ENCODE peak calls at places on chromosomes 11 and 22, in six cellular contexts. One of them, this sample, is unnamed.

GRCh38 chr22:43110927-43111623 is 525 bp downstream of the BIK start:
- DNase-seq in mesendoderm: no peak
- DNase-seq in IMR-90: no peak
- DNase-seq in neuronal stem cell: no peak
- DNase-seq in H1: no peak
- DNase-seq in mesenchymal stem cell: no peak
- DNase-seq in this sample: no peak

GRCh38 chr22:32079110-32080089 is 36.3 kb downstream of the SLC5A1 start:
- DNase-seq in mesendoderm: peak
- DNase-seq in IMR-90: peak
- DNase-seq in neuronal stem cell: no peak
- DNase-seq in H1: peak
- DNase-seq in mesenchymal stem cell: peak
- DNase-seq in this sample: peak

GRCh38 chr11:72970557-72971118 is 156.4 kb downstream of the ATG16L2 start:
- DNase-seq in mesendoderm: no peak
- DNase-seq in IMR-90: peak
- DNase-seq in neuronal stem cell: no peak
- DNase-seq in H1: no peak
- DNase-seq in mesenchymal stem cell: no peak
- DNase-seq in this sample: no peak

GRCh38 chr22:42752912-42753311 is 32.2 kb upstream of the A4GALT start:
- DNase-seq in mesendoderm: no peak
- DNase-seq in IMR-90: no peak
- DNase-seq in neuronal stem cell: no peak
- DNase-seq in H1: no peak
- DNase-seq in mesenchymal stem cell: no peak
- DNase-seq in this sample: no peak

GRCh38 chr22:41576877-41577276 is 12.8 kb downstream of the PMM1 start:
- DNase-seq in mesendoderm: peak
- DNase-seq in IMR-90: peak
- DNase-seq in neuronal stem cell: peak
- DNase-seq in H1: no peak
- DNase-seq in mesenchymal stem cell: peak
- DNase-seq in this sample: peak

GRCh38 chr11:107669156-107669740 is 42.6 kb downstream of the SLN start:
- DNase-seq in mesendoderm: no peak
- DNase-seq in IMR-90: no peak
- DNase-seq in neuronal stem cell: no peak
- DNase-seq in H1: no peak
- DNase-seq in mesenchymal stem cell: peak
- DNase-seq in this sample: no peak

GRCh38 chr11:35083181-35084061 is 55.5 kb upstream of the CD44 start:
- DNase-seq in mesendoderm: peak
- DNase-seq in IMR-90: peak
- DNase-seq in neuronal stem cell: no peak
- DNase-seq in H1: no peak
- DNase-seq in mesenchymal stem cell: peak
- DNase-seq in this sample: peak

GRCh38 chr11:60887531-60887930 is 18.9 kb downstream of the PRPF19 start:
- DNase-seq in mesendoderm: peak
- DNase-seq in IMR-90: peak
- DNase-seq in neuronal stem cell: peak
- DNase-seq in H1: no peak
- DNase-seq in mesenchymal stem cell: peak
- DNase-seq in this sample: peak

GRCh38 chr11:73565804-73566203 is 32.1 kb downstream of the FAM168A start:
- DNase-seq in mesendoderm: no peak
- DNase-seq in IMR-90: no peak
- DNase-seq in neuronal stem cell: no peak
- DNase-seq in H1: no peak
- DNase-seq in mesenchymal stem cell: no peak
- DNase-seq in this sample: no peak

GRCh38 chr11:129277216-129277838 is 85.2 kb upstream of the ARHGAP32 start:
- DNase-seq in mesendoderm: no peak
- DNase-seq in IMR-90: peak
- DNase-seq in neuronal stem cell: no peak
- DNase-seq in H1: no peak
- DNase-seq in mesenchymal stem cell: peak
- DNase-seq in this sample: no peak

DNA sequence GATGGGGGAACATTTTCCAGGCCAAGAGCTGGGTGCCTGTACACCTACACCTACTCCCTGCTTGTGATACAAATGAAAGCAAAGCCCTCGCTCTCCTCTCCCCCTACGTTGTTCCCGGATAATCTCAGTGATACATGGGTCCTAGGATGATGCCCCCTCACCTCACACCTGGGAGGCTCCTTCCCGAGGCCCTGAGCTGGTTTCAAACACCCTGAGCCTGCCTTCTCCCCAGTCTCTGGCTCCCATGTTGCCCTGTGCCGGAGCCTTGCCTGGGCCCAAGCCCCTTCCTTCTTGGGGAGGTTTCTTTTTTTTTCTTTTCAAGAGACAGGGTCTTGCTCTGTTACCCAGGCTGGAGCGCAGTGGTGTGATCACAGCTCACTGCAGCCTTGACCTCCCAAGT is 23.3 kb downstream of the TRMU start:
- DNase-seq in mesendoderm: no peak
- DNase-seq in IMR-90: no peak
- DNase-seq in neuronal stem cell: no peak
- DNase-seq in H1: no peak
- DNase-seq in mesenchymal stem cell: no peak
- DNase-seq in this sample: no peak
- H2BK15ac ChIP-seq in mesendoderm: no peak
- H2BK15ac ChIP-seq in IMR-90: no peak
- H2BK15ac ChIP-seq in neuronal stem cell: no peak
- H2BK15ac ChIP-seq in H1: no peak
- H2BK15ac ChIP-seq in mesenchymal stem cell: no peak
- H2BK15ac ChIP-seq in this sample: no peak

DNA sequence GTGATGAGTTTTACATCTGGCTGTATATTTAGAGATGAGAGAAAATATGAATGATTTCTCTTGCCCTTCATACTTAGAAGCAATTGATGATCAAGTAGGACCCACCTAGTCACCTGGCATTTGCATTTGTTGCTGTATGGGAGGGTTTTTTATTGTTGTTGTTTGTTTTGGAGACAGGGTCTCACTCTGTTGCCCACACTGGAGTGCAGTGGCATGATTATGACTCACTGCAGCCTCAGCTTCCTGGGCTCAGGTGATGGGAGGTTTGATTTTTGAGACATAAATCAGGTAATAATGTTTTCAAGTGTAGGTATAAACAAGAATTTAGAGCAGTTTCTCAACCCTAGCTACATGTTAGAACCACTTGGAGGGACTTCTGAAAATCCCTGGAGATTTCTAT is 62.9 kb downstream of the TNRC6B start:
- DNase-seq in mesendoderm: no peak
- DNase-seq in IMR-90: no peak
- DNase-seq in neuronal stem cell: no peak
- DNase-seq in H1: no peak
- DNase-seq in mesenchymal stem cell: no peak
- DNase-seq in this sample: peak
- H2BK15ac ChIP-seq in mesendoderm: no peak
- H2BK15ac ChIP-seq in IMR-90: no peak
- H2BK15ac ChIP-seq in neuronal stem cell: no peak
- H2BK15ac ChIP-seq in H1: no peak
- H2BK15ac ChIP-seq in mesenchymal stem cell: no peak
- H2BK15ac ChIP-seq in this sample: no peak

DNA sequence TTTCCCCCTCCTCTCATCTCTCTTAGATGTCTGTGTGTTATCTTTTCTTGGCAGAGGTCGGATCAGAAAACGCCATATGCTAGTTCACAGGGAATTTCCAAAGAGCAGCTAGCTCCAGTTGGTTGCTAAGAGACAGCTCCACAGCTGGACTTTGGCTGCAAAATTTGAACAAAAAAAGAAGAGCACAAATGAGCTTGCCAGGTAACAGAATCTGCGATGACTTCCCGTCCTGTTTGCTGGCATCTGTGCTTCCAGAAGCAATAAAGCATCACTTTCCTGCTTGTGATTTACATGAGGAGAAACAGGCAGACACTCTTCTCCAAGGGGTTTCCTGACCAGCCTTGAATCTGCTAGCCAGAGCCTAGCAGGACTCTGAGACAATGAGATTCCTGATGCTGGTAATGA is 596.0 kb upstream of the B3GAT1 start:
- DNase-seq in mesendoderm: peak
- DNase-seq in IMR-90: no peak
- DNase-seq in neuronal stem cell: no peak
- DNase-seq in H1: no peak
- DNase-seq in mesenchymal stem cell: no peak
- DNase-seq in this sample: no peak
- H2BK15ac ChIP-seq in mesendoderm: no peak
- H2BK15ac ChIP-seq in IMR-90: no peak
- H2BK15ac ChIP-seq in neuronal stem cell: no peak
- H2BK15ac ChIP-seq in H1: peak
- H2BK15ac ChIP-seq in mesenchymal stem cell: no peak
- H2BK15ac ChIP-seq in this sample: no peak

DNA sequence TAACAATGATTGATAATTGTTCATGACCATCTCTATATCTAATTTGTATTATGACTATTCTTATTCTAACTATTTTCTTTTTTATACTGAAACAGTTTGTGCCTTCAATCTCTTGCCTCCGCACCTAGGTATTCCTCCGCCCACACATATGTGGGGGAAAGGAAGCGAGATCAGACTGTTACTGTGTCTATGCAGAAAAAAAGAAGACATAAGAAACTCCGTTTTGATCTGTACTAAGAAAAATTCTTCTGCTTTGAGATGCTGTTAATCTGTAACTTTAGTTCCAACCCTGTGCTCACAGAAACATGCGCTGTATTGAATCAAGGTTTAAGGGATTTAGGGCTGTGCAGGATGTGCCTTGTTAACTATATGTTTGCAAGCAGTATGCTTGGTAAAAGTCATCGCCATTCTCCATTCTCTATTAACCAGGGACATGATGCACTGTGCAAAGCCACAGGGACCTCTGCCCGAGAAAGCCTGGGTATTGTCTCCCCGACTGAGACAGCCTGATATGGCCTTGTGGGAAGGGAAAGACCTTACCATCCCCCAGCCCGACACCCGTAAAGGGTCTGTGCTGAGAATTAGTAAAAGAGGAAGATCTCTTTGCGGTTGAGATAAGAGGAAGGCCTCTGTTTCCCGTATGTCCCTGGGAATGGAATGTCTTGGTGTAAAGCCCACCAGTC is 2.1 kb upstream of the SCYL1 start:
- DNase-seq in mesendoderm: peak
- DNase-seq in IMR-90: no peak
- DNase-seq in neuronal stem cell: no peak
- DNase-seq in H1: no peak
- DNase-seq in mesenchymal stem cell: peak
- DNase-seq in this sample: no peak
- H2BK15ac ChIP-seq in mesendoderm: no peak
- H2BK15ac ChIP-seq in IMR-90: no peak
- H2BK15ac ChIP-seq in neuronal stem cell: no peak
- H2BK15ac ChIP-seq in H1: no peak
- H2BK15ac ChIP-seq in mesenchymal stem cell: no peak
- H2BK15ac ChIP-seq in this sample: no peak

GRCh38 chr11:76394411-76394810 is 13.3 kb downstream of the GVQW3 start:
- DNase-seq in mesendoderm: no peak
- DNase-seq in IMR-90: no peak
- DNase-seq in neuronal stem cell: no peak
- DNase-seq in H1: no peak
- DNase-seq in mesenchymal stem cell: no peak
- DNase-seq in this sample: no peak

GRCh38 chr11:76388408-76388807 is 7.3 kb downstream of the GVQW3 start:
- DNase-seq in mesendoderm: no peak
- DNase-seq in IMR-90: no peak
- DNase-seq in neuronal stem cell: no peak
- DNase-seq in H1: no peak
- DNase-seq in mesenchymal stem cell: no peak
- DNase-seq in this sample: no peak

GRCh38 chr11:76392889-76393288 is 11.8 kb downstream of the GVQW3 start:
- DNase-seq in mesendoderm: no peak
- DNase-seq in IMR-90: no peak
- DNase-seq in neuronal stem cell: no peak
- DNase-seq in H1: no peak
- DNase-seq in mesenchymal stem cell: no peak
- DNase-seq in this sample: no peak

GRCh38 chr11:76391811-76392475 is 10.8 kb downstream of the GVQW3 start:
- DNase-seq in mesendoderm: no peak
- DNase-seq in IMR-90: no peak
- DNase-seq in neuronal stem cell: no peak
- DNase-seq in H1: no peak
- DNase-seq in mesenchymal stem cell: no peak
- DNase-seq in this sample: no peak

GRCh38 chr11:76391039-76391438 is 9.9 kb downstream of the GVQW3 start:
- DNase-seq in mesendoderm: no peak
- DNase-seq in IMR-90: no peak
- DNase-seq in neuronal stem cell: no peak
- DNase-seq in H1: no peak
- DNase-seq in mesenchymal stem cell: no peak
- DNase-seq in this sample: no peak
- H2BK15ac ChIP-seq in mesendoderm: no peak
- H2BK15ac ChIP-seq in IMR-90: no peak
- H2BK15ac ChIP-seq in neuronal stem cell: no peak
- H2BK15ac ChIP-seq in H1: no peak
- H2BK15ac ChIP-seq in mesenchymal stem cell: no peak
- H2BK15ac ChIP-seq in this sample: no peak

DNA sequence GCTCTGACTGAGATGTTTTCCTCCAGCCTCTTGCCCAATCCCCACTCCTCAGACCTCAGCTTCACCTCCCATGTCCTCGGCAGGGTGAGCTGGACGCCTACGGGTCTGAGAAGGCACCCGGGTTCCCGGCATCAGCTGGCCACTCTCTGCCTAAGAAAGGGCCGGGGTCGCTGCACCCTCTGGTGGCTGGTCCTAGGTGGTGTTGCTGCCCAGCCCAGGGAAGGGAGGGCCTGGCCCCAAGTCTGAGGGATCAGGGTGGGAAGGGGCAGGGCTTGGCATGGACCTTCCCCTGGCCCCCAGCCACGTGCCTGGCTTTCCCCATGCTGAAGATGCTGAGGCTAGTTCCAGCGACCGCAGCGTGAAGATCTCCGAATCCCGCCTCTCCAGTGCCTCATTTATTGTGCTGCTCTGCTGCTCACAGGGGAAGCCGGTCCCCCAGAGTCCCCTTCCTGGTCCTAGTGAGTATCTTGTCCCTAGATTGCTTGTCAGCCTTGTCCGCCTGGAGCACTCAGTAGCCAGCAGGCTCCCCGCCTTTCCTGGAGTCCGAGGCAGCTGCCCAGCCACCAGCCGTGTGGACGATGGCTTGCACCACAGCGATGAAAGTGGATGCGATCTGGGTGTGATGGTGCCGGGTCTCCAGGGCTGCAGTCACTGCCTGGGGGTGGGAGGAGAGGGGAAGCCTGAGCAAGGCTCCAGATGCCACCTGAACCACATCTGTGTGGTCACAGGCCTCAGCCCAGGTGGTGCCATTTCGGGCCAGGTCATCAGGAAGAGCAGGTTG is 2.9 kb upstream of the GGT5 start:
- DNase-seq in mesendoderm: peak
- DNase-seq in IMR-90: peak
- DNase-seq in neuronal stem cell: peak
- DNase-seq in H1: peak
- DNase-seq in mesenchymal stem cell: peak
- DNase-seq in this sample: peak
- H2BK15ac ChIP-seq in mesendoderm: no peak
- H2BK15ac ChIP-seq in IMR-90: peak
- H2BK15ac ChIP-seq in neuronal stem cell: no peak
- H2BK15ac ChIP-seq in H1: no peak
- H2BK15ac ChIP-seq in mesenchymal stem cell: peak
- H2BK15ac ChIP-seq in this sample: no peak

GRCh38 chr11:91295591-91295990 is 929.0 kb upstream of the FAT3 start:
- DNase-seq in mesendoderm: peak
- DNase-seq in IMR-90: peak
- DNase-seq in neuronal stem cell: no peak
- DNase-seq in H1: no peak
- DNase-seq in mesenchymal stem cell: peak
- DNase-seq in this sample: no peak
- H2BK15ac ChIP-seq in mesendoderm: no peak
- H2BK15ac ChIP-seq in IMR-90: no peak
- H2BK15ac ChIP-seq in neuronal stem cell: no peak
- H2BK15ac ChIP-seq in H1: no peak
- H2BK15ac ChIP-seq in mesenchymal stem cell: no peak
- H2BK15ac ChIP-seq in this sample: no peak